ENCODE peak calls at places on chromosome 16, in eight cellular contexts. One of them, this sample, is unnamed. For H3K36me3 and H3K27me3, the result is how much of the 10 kb centered on the place peaks cover.

GRCh38 chr16:66517586-66518263 is 32.2 kb downstream of the TK2 start:
- DNase-seq in prostate gland: no peak
- DNase-seq in pancreas: no peak
- DNase-seq in PC-3: no peak
- DNase-seq in WERI-Rb-1: no peak
- DNase-seq in uterus: no peak
- DNase-seq in tibial artery: no peak
- DNase-seq in left lung: no peak
- DNase-seq in this sample: no peak

GRCh38 chr16:52068447-52069074 is 478.4 kb downstream of the TOX3 start:
- DNase-seq in uterus: no peak
- DNase-seq in tibial artery: no peak
- DNase-seq in left lung: no peak
- DNase-seq in WERI-Rb-1: peak
- DNase-seq in prostate gland: peak
- DNase-seq in PC-3: peak
- DNase-seq in pancreas: peak
- DNase-seq in this sample: peak

GRCh38 chr16:53153130-53153529 is 98.3 kb downstream of the CHD9 start:
- DNase-seq in PC-3: no peak
- DNase-seq in WERI-Rb-1: no peak
- DNase-seq in left lung: no peak
- DNase-seq in pancreas: no peak
- DNase-seq in uterus: no peak
- DNase-seq in tibial artery: no peak
- DNase-seq in prostate gland: no peak
- DNase-seq in this sample: no peak

GRCh38 chr16:397736-398332 is 835 bp downstream of the NME4 start:
- DNase-seq in WERI-Rb-1: peak
- DNase-seq in prostate gland: peak
- DNase-seq in uterus: peak
- DNase-seq in tibial artery: peak
- DNase-seq in PC-3: peak
- DNase-seq in pancreas: peak
- DNase-seq in left lung: peak
- DNase-seq in this sample: peak

GRCh38 chr16:6918661-6919060 is 414.0 kb upstream of the RBFOX1 start:
- DNase-seq in prostate gland: no peak
- DNase-seq in uterus: no peak
- DNase-seq in pancreas: no peak
- DNase-seq in WERI-Rb-1: peak
- DNase-seq in PC-3: no peak
- DNase-seq in left lung: no peak
- DNase-seq in tibial artery: no peak
- DNase-seq in this sample: no peak

GRCh38 chr16:54657058-54657708 is 273.5 kb upstream of the IRX5 start:
- DNase-seq in left lung: peak
- DNase-seq in pancreas: peak
- DNase-seq in WERI-Rb-1: no peak
- DNase-seq in PC-3: peak
- DNase-seq in uterus: no peak
- DNase-seq in tibial artery: peak
- DNase-seq in prostate gland: no peak
- DNase-seq in this sample: peak

GRCh38 chr16:89300311-89300975 is 82.9 kb downstream of the ZNF778 start:
- DNase-seq in PC-3: no peak
- DNase-seq in prostate gland: peak
- DNase-seq in WERI-Rb-1: no peak
- DNase-seq in tibial artery: no peak
- DNase-seq in left lung: no peak
- DNase-seq in pancreas: peak
- DNase-seq in uterus: no peak
- DNase-seq in this sample: peak

GRCh38 chr16:4746991-4747574 is 12.7 kb downstream of the DNAAF8 start:
- DNase-seq in pancreas: no peak
- DNase-seq in WERI-Rb-1: no peak
- DNase-seq in left lung: no peak
- DNase-seq in PC-3: no peak
- DNase-seq in tibial artery: no peak
- DNase-seq in uterus: no peak
- DNase-seq in prostate gland: no peak
- DNase-seq in this sample: peak

GRCh38 chr16:2497116-2497630 is 16.6 kb upstream of the ATP6V0C start:
- DNase-seq in prostate gland: no peak
- DNase-seq in WERI-Rb-1: peak
- DNase-seq in uterus: no peak
- DNase-seq in tibial artery: no peak
- DNase-seq in pancreas: no peak
- DNase-seq in left lung: no peak
- DNase-seq in PC-3: no peak
- DNase-seq in this sample: peak

GRCh38 chr16:89922884-89923639 is at the start of gene TUBB3:
- DNase-seq in left lung: peak
- DNase-seq in uterus: no peak
- DNase-seq in pancreas: peak
- DNase-seq in tibial artery: no peak
- DNase-seq in PC-3: peak
- DNase-seq in prostate gland: peak
- DNase-seq in WERI-Rb-1: peak
- DNase-seq in this sample: peak

GRCh38 chr16:2147981-2148671 is at the start of gene RAB26:
- DNase-seq in tibial artery: peak
- DNase-seq in WERI-Rb-1: peak
- DNase-seq in prostate gland: peak
- DNase-seq in pancreas: peak
- DNase-seq in left lung: peak
- DNase-seq in PC-3: peak
- DNase-seq in uterus: peak
- DNase-seq in this sample: peak

GRCh38 chr16:49274936-49275730 is 6.5 kb downstream of the CBLN1 start:
- DNase-seq in PC-3: no peak
- DNase-seq in pancreas: no peak
- DNase-seq in WERI-Rb-1: no peak
- DNase-seq in tibial artery: no peak
- DNase-seq in uterus: no peak
- DNase-seq in prostate gland: no peak
- DNase-seq in left lung: no peak
- DNase-seq in this sample: no peak

GRCh38 chr16:82366462-82366861 is 196.4 kb upstream of the MPHOSPH6 start:
- DNase-seq in tibial artery: no peak
- DNase-seq in PC-3: no peak
- DNase-seq in uterus: no peak
- DNase-seq in left lung: no peak
- DNase-seq in WERI-Rb-1: no peak
- DNase-seq in pancreas: no peak
- DNase-seq in prostate gland: no peak
- DNase-seq in this sample: no peak

GRCh38 chr16:69494993-69495392 is 70.6 kb downstream of the CYB5B start:
- DNase-seq in left lung: no peak
- DNase-seq in PC-3: peak
- DNase-seq in WERI-Rb-1: peak
- DNase-seq in uterus: no peak
- DNase-seq in tibial artery: no peak
- DNase-seq in prostate gland: no peak
- DNase-seq in pancreas: no peak
- DNase-seq in this sample: peak

GRCh38 chr16:56932588-56933265 is 785 bp downstream of the HERPUD1 start:
- DNase-seq in prostate gland: peak
- DNase-seq in tibial artery: peak
- DNase-seq in WERI-Rb-1: peak
- DNase-seq in pancreas: peak
- DNase-seq in uterus: peak
- DNase-seq in PC-3: peak
- DNase-seq in left lung: peak
- DNase-seq in this sample: peak

GRCh38 chr16:31215287-31216115 is 1.4 kb downstream of the PYDC1 start:
- DNase-seq in pancreas: peak
- DNase-seq in tibial artery: peak
- DNase-seq in prostate gland: peak
- DNase-seq in PC-3: peak
- DNase-seq in left lung: peak
- DNase-seq in uterus: peak
- DNase-seq in WERI-Rb-1: no peak
- DNase-seq in this sample: peak

GRCh38 chr16:56888806-56889205 is 23.8 kb downstream of the SLC12A3 start:
- DNase-seq in uterus: no peak
- DNase-seq in pancreas: no peak
- DNase-seq in left lung: no peak
- DNase-seq in tibial artery: no peak
- DNase-seq in PC-3: no peak
- DNase-seq in WERI-Rb-1: no peak
- DNase-seq in prostate gland: no peak
- DNase-seq in this sample: no peak

GRCh38 chr16:10552998-10553491 is 27.4 kb downstream of the EMP2 start:
- DNase-seq in tibial artery: peak
- DNase-seq in pancreas: no peak
- DNase-seq in WERI-Rb-1: no peak
- DNase-seq in PC-3: no peak
- DNase-seq in prostate gland: no peak
- DNase-seq in uterus: no peak
- DNase-seq in left lung: peak
- DNase-seq in this sample: peak

GRCh38 chr16:19503461-19504075 is 18.3 kb downstream of the GDE1 start:
- DNase-seq in prostate gland: no peak
- DNase-seq in PC-3: no peak
- DNase-seq in uterus: no peak
- DNase-seq in WERI-Rb-1: no peak
- DNase-seq in tibial artery: no peak
- DNase-seq in left lung: no peak
- DNase-seq in pancreas: no peak
- DNase-seq in this sample: no peak
- H3K36me3 ChIP-seq in prostate gland: under half
- H3K36me3 ChIP-seq in PC-3: under half
- H3K36me3 ChIP-seq in uterus: under half
- H3K36me3 ChIP-seq in WERI-Rb-1: half or more
- H3K36me3 ChIP-seq in tibial artery: half or more
- H3K36me3 ChIP-seq in left lung: half or more
- H3K36me3 ChIP-seq in pancreas: under half
- H3K36me3 ChIP-seq in this sample: under half

DNA sequence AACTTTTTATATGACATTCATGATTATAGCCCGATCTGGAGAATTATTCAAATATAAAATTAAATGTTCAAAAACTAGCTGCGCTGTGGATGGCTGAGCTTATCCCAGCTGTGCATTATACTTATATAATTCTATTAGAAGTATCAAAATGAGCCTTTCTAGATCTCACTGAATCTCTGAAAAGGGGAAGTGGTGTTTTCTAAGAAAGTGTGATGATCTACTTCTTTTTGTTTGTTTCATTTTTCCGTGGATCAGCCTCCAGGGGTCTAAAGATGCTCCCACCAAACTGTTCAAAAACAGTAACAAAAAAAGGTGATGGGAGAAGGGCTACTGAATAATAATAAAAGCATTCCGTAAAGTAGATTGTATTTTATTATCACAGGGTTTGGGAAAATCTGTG is 411.3 kb upstream of the PSMD7 start:
- DNase-seq in PC-3: no peak
- DNase-seq in prostate gland: no peak
- DNase-seq in left lung: no peak
- DNase-seq in uterus: no peak
- DNase-seq in tibial artery: no peak
- DNase-seq in pancreas: no peak
- DNase-seq in WERI-Rb-1: no peak
- DNase-seq in this sample: no peak
- H3K27me3 ChIP-seq in PC-3: half or more
- H3K27me3 ChIP-seq in prostate gland: under half
- H3K27me3 ChIP-seq in left lung: under half
- H3K27me3 ChIP-seq in uterus: under half
- H3K27me3 ChIP-seq in tibial artery: under half
- H3K27me3 ChIP-seq in pancreas: under half
- H3K27me3 ChIP-seq in WERI-Rb-1: under half
- H3K27me3 ChIP-seq in this sample: under half

GRCh38 chr16:3740934-3741333 is 23.6 kb upstream of the TRAP1 start:
- DNase-seq in tibial artery: no peak
- DNase-seq in PC-3: no peak
- DNase-seq in uterus: no peak
- DNase-seq in pancreas: no peak
- DNase-seq in WERI-Rb-1: no peak
- DNase-seq in left lung: no peak
- DNase-seq in prostate gland: no peak
- DNase-seq in this sample: no peak

GRCh38 chr16:3738128-3738527 is 20.8 kb upstream of the TRAP1 start:
- DNase-seq in uterus: no peak
- DNase-seq in PC-3: no peak
- DNase-seq in left lung: no peak
- DNase-seq in WERI-Rb-1: no peak
- DNase-seq in prostate gland: no peak
- DNase-seq in tibial artery: no peak
- DNase-seq in pancreas: no peak
- DNase-seq in this sample: no peak

GRCh38 chr16:3740186-3740585 is 22.9 kb upstream of the TRAP1 start:
- DNase-seq in WERI-Rb-1: no peak
- DNase-seq in tibial artery: no peak
- DNase-seq in prostate gland: no peak
- DNase-seq in PC-3: no peak
- DNase-seq in left lung: no peak
- DNase-seq in pancreas: no peak
- DNase-seq in uterus: no peak
- DNase-seq in this sample: no peak

GRCh38 chr16:3738541-3738940 is 21.2 kb upstream of the TRAP1 start:
- DNase-seq in WERI-Rb-1: no peak
- DNase-seq in prostate gland: no peak
- DNase-seq in uterus: no peak
- DNase-seq in tibial artery: no peak
- DNase-seq in left lung: no peak
- DNase-seq in pancreas: peak
- DNase-seq in PC-3: no peak
- DNase-seq in this sample: no peak

GRCh38 chr16:3739636-3740035 is 22.3 kb upstream of the TRAP1 start:
- DNase-seq in WERI-Rb-1: no peak
- DNase-seq in uterus: no peak
- DNase-seq in tibial artery: no peak
- DNase-seq in PC-3: no peak
- DNase-seq in pancreas: no peak
- DNase-seq in left lung: no peak
- DNase-seq in prostate gland: no peak
- DNase-seq in this sample: no peak
- H3K36me3 ChIP-seq in WERI-Rb-1: half or more
- H3K36me3 ChIP-seq in uterus: under half
- H3K36me3 ChIP-seq in tibial artery: half or more
- H3K36me3 ChIP-seq in PC-3: under half
- H3K36me3 ChIP-seq in pancreas: under half
- H3K36me3 ChIP-seq in left lung: half or more
- H3K36me3 ChIP-seq in prostate gland: under half
- H3K36me3 ChIP-seq in this sample: under half

GRCh38 chr16:14354561-14355351 is 275.3 kb downstream of the PARN start:
- DNase-seq in PC-3: no peak
- DNase-seq in tibial artery: no peak
- DNase-seq in uterus: no peak
- DNase-seq in WERI-Rb-1: no peak
- DNase-seq in pancreas: no peak
- DNase-seq in left lung: peak
- DNase-seq in prostate gland: no peak
- DNase-seq in this sample: peak
- H3K27me3 ChIP-seq in PC-3: under half
- H3K27me3 ChIP-seq in tibial artery: under half
- H3K27me3 ChIP-seq in uterus: under half
- H3K27me3 ChIP-seq in WERI-Rb-1: under half
- H3K27me3 ChIP-seq in pancreas: under half
- H3K27me3 ChIP-seq in left lung: under half
- H3K27me3 ChIP-seq in prostate gland: under half
- H3K27me3 ChIP-seq in this sample: under half